ENCODE peak calls at places on chromosomes 12 and 14, in four cellular contexts. One of them, this sample, is unnamed. For H3K9me1, the result is how much of the 10 kb centered on the place peaks cover.

GRCh38 chr12:15544589-15544988 is 222.3 kb downstream of the PTPRO start:
- DNase-seq in keratinocyte: no peak
- DNase-seq in K562: no peak
- DNase-seq in IMR-90: no peak
- DNase-seq in this sample: no peak

GRCh38 chr12:12562016-12562483 is 613 bp downstream of the DUSP16 start:
- DNase-seq in keratinocyte: no peak
- DNase-seq in IMR-90: peak
- DNase-seq in K562: peak
- DNase-seq in this sample: peak

GRCh38 chr12:56838602-56839488 is 75.7 kb downstream of the HSD17B6 start:
- DNase-seq in IMR-90: no peak
- DNase-seq in K562: no peak
- DNase-seq in keratinocyte: no peak
- DNase-seq in this sample: no peak

GRCh38 chr14:74510955-74511354 is 17.4 kb downstream of the ISCA2 start:
- DNase-seq in IMR-90: peak
- DNase-seq in K562: no peak
- DNase-seq in keratinocyte: no peak
- DNase-seq in this sample: peak

GRCh38 chr14:53979747-53980642 is 23.4 kb upstream of the BMP4 start:
- DNase-seq in IMR-90: peak
- DNase-seq in keratinocyte: no peak
- DNase-seq in K562: no peak
- DNase-seq in this sample: no peak

GRCh38 chr12:28099862-28100261 is 90.4 kb upstream of the CCDC91 start:
- DNase-seq in K562: no peak
- DNase-seq in keratinocyte: no peak
- DNase-seq in IMR-90: no peak
- DNase-seq in this sample: no peak

GRCh38 chr12:15788266-15789214 is 648 bp downstream of the EPS8 start:
- DNase-seq in K562: peak
- DNase-seq in IMR-90: peak
- DNase-seq in keratinocyte: no peak
- DNase-seq in this sample: peak

GRCh38 chr14:50964683-50965390 is 20.6 kb upstream of the PYGL start:
- DNase-seq in keratinocyte: no peak
- DNase-seq in K562: no peak
- DNase-seq in IMR-90: peak
- DNase-seq in this sample: peak

GRCh38 chr12:96219700-96220206 is 25.6 kb downstream of the ELK3 start:
- DNase-seq in keratinocyte: peak
- DNase-seq in K562: no peak
- DNase-seq in IMR-90: peak
- DNase-seq in this sample: peak

GRCh38 chr12:89353188-89353822 is 1.0 kb upstream of the DUSP6 start:
- DNase-seq in IMR-90: peak
- DNase-seq in keratinocyte: no peak
- DNase-seq in K562: no peak
- DNase-seq in this sample: peak

GRCh38 chr12:13230500-13230899 is 34.0 kb downstream of the EMP1 start:
- DNase-seq in IMR-90: no peak
- DNase-seq in keratinocyte: no peak
- DNase-seq in K562: no peak
- DNase-seq in this sample: no peak

GRCh38 chr12:49260165-49260564 is 4.7 kb upstream of the TUBA1C start:
- DNase-seq in keratinocyte: no peak
- DNase-seq in IMR-90: peak
- DNase-seq in K562: no peak
- DNase-seq in this sample: peak

GRCh38 chr12:122855071-122855829 is 20.0 kb downstream of the HIP1R start:
- DNase-seq in K562: no peak
- DNase-seq in keratinocyte: no peak
- DNase-seq in IMR-90: no peak
- DNase-seq in this sample: no peak

GRCh38 chr12:6200266-6201198 is at the start of gene CD9:
- DNase-seq in K562: peak
- DNase-seq in IMR-90: no peak
- DNase-seq in keratinocyte: no peak
- DNase-seq in this sample: peak

GRCh38 chr12:81896771-81897170 is 137.6 kb upstream of the PPFIA2 start:
- DNase-seq in IMR-90: no peak
- DNase-seq in K562: no peak
- DNase-seq in keratinocyte: no peak
- DNase-seq in this sample: no peak

GRCh38 chr12:32270818-32271710 is 128.3 kb upstream of the FGD4 start:
- DNase-seq in keratinocyte: no peak
- DNase-seq in IMR-90: peak
- DNase-seq in K562: no peak
- DNase-seq in this sample: peak

GRCh38 chr12:62466018-62466595 is 519 bp upstream of the MON2 start:
- DNase-seq in keratinocyte: no peak
- DNase-seq in IMR-90: peak
- DNase-seq in K562: peak
- DNase-seq in this sample: no peak

GRCh38 chr14:105493921-105494605 is 3.0 kb downstream of the TEDC1 start:
- DNase-seq in K562: no peak
- DNase-seq in keratinocyte: no peak
- DNase-seq in IMR-90: no peak
- DNase-seq in this sample: no peak

GRCh38 chr12:56160160-56160763 is 2.1 kb downstream of the MYL6 start:
- DNase-seq in IMR-90: peak
- DNase-seq in K562: no peak
- DNase-seq in keratinocyte: no peak
- DNase-seq in this sample: peak

GRCh38 chr12:132282031-132282949 is 47.1 kb downstream of the GALNT9 start:
- DNase-seq in keratinocyte: no peak
- DNase-seq in IMR-90: no peak
- DNase-seq in K562: no peak
- DNase-seq in this sample: no peak

GRCh38 chr14:77181603-77182437 is at the start of gene TMEM63C:
- DNase-seq in K562: no peak
- DNase-seq in keratinocyte: no peak
- DNase-seq in IMR-90: no peak
- DNase-seq in this sample: no peak

GRCh38 chr12:15749937-15750336 is 39.3 kb downstream of the EPS8 start:
- DNase-seq in IMR-90: no peak
- DNase-seq in keratinocyte: no peak
- DNase-seq in K562: no peak
- DNase-seq in this sample: peak

GRCh38 chr14:99127651-99128167 is 144.3 kb downstream of the BCL11B start:
- DNase-seq in IMR-90: no peak
- DNase-seq in keratinocyte: no peak
- DNase-seq in K562: no peak
- DNase-seq in this sample: no peak

GRCh38 chr14:32469388-32470160 is 140.5 kb downstream of the AKAP6 start:
- DNase-seq in keratinocyte: no peak
- DNase-seq in K562: peak
- DNase-seq in IMR-90: peak
- DNase-seq in this sample: peak

GRCh38 chr12:104692335-104693218 is 235.8 kb downstream of the CHST11 start:
- DNase-seq in keratinocyte: no peak
- DNase-seq in K562: no peak
- DNase-seq in IMR-90: no peak
- DNase-seq in this sample: no peak

GRCh38 chr12:102023343-102023930 is 38.4 kb downstream of the WASHC3 start:
- DNase-seq in IMR-90: peak
- DNase-seq in K562: no peak
- DNase-seq in keratinocyte: no peak
- DNase-seq in this sample: no peak

GRCh38 chr12:1628671-1629337 is at the start of gene WNT5B:
- DNase-seq in keratinocyte: no peak
- DNase-seq in IMR-90: no peak
- DNase-seq in K562: no peak
- DNase-seq in this sample: no peak

GRCh38 chr12:1629338-1630080 is 478 bp downstream of the WNT5B start:
- DNase-seq in K562: no peak
- DNase-seq in keratinocyte: no peak
- DNase-seq in IMR-90: no peak
- DNase-seq in this sample: no peak

GRCh38 chr12:1630827-1631591 is 2.0 kb downstream of the WNT5B start:
- DNase-seq in IMR-90: peak
- DNase-seq in keratinocyte: no peak
- DNase-seq in K562: no peak
- DNase-seq in this sample: no peak

GRCh38 chr12:1632702-1633101 is 3.7 kb downstream of the WNT5B start:
- DNase-seq in IMR-90: no peak
- DNase-seq in K562: no peak
- DNase-seq in keratinocyte: no peak
- DNase-seq in this sample: no peak

GRCh38 chr12:1630081-1630826 is 1.2 kb downstream of the WNT5B start:
- DNase-seq in keratinocyte: no peak
- DNase-seq in K562: no peak
- DNase-seq in IMR-90: no peak
- DNase-seq in this sample: no peak
- H3K9ac ChIP-seq in keratinocyte: no peak
- H3K9ac ChIP-seq in K562: no peak
- H3K9ac ChIP-seq in IMR-90: no peak
- H3K9ac ChIP-seq in this sample: no peak

GRCh38 chr12:52229836-52230343 is 3.2 kb upstream of the KRT7 start:
- DNase-seq in keratinocyte: no peak
- DNase-seq in IMR-90: no peak
- DNase-seq in K562: no peak
- DNase-seq in this sample: no peak
- H3K9me1 ChIP-seq in keratinocyte: under half
- H3K9me1 ChIP-seq in IMR-90: under half
- H3K9me1 ChIP-seq in K562: under half
- H3K9me1 ChIP-seq in this sample: under half

DNA sequence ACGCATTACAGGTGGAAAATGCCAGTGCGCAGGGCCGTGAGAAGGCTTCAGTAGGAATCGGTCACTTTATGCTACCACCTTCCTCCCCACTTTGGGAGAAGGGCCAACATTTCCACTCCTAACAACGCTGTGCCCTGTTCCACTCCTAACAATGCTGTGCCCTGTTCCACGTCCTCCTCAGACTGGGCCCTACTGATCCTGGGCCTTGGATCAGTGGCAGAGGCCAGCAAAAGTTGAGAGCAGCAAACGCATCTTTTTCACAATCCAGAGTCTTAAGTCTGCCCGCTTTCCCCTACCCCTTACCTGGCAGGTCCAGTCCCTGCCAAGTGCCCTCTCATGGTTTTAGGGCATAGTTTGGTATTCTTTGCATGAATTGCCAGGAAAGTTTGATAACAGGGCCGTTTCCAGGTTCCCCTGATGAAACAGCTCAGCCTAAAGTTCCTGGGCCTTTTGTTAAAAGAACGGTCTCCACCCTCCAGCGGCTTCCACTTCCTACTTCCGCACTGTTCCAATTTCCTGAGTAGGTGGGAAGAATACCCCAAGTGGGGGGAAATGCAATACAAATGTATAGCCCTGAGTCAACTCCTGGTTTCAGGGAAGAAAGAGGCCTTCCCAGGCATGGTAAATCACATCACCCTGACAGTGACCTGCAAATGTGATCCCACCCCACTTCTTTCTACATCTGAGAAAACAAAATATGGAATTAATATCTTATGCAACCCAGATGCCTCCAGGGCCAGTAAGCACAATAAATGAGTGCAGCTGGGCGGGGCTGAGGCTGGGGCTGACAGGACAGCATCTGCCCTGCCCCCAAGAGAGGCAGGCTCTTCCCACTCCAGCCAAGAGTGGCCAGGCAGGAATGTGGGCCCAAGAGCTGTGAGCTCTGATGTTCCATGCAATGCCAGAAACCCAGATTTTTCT is 15.0 kb downstream of the KCTD10 start:
- DNase-seq in keratinocyte: peak
- DNase-seq in IMR-90: peak
- DNase-seq in K562: no peak
- DNase-seq in this sample: peak
- H3K9ac ChIP-seq in keratinocyte: peak
- H3K9ac ChIP-seq in IMR-90: peak
- H3K9ac ChIP-seq in K562: peak
- H3K9ac ChIP-seq in this sample: peak

GRCh38 chr12:65965358-65965757 is 141.1 kb downstream of the HMGA2 start:
- DNase-seq in IMR-90: peak
- DNase-seq in keratinocyte: no peak
- DNase-seq in K562: no peak
- DNase-seq in this sample: no peak
- H3K9me1 ChIP-seq in IMR-90: under half
- H3K9me1 ChIP-seq in keratinocyte: under half
- H3K9me1 ChIP-seq in K562: under half
- H3K9me1 ChIP-seq in this sample: under half

DNA sequence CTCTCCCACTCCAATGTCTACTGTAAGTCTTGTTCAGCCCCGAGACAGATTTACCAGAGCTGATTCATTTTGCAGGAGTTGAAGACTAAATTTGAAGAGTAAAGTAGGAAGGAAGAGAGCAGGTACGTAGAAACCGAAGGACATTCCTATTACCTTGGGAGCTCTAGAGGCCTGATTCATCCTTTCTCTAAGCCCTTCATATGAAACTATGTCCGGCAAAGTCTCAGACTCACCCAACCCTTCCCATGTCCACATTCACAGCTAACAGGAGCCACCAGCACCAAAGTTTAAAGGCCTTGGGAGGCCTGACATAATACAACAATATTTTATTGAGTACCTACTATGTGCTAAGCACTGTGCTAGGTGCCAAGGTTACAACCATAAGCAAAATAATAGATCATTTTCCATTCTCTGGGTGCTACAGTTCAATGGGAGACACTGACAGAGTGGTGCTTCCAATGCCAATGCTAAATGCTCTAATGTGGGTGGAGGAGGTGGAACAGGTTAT is 86.6 kb downstream of the PHLDA1 start:
- DNase-seq in IMR-90: no peak
- DNase-seq in K562: no peak
- DNase-seq in keratinocyte: no peak
- DNase-seq in this sample: no peak
- H3K9ac ChIP-seq in IMR-90: peak
- H3K9ac ChIP-seq in K562: no peak
- H3K9ac ChIP-seq in keratinocyte: peak
- H3K9ac ChIP-seq in this sample: no peak

GRCh38 chr12:69994593-69995222 is 169.7 kb downstream of the MYRFL start:
- DNase-seq in keratinocyte: no peak
- DNase-seq in K562: no peak
- DNase-seq in IMR-90: no peak
- DNase-seq in this sample: peak
- H3K9me1 ChIP-seq in keratinocyte: under half
- H3K9me1 ChIP-seq in K562: under half
- H3K9me1 ChIP-seq in IMR-90: under half
- H3K9me1 ChIP-seq in this sample: under half

DNA sequence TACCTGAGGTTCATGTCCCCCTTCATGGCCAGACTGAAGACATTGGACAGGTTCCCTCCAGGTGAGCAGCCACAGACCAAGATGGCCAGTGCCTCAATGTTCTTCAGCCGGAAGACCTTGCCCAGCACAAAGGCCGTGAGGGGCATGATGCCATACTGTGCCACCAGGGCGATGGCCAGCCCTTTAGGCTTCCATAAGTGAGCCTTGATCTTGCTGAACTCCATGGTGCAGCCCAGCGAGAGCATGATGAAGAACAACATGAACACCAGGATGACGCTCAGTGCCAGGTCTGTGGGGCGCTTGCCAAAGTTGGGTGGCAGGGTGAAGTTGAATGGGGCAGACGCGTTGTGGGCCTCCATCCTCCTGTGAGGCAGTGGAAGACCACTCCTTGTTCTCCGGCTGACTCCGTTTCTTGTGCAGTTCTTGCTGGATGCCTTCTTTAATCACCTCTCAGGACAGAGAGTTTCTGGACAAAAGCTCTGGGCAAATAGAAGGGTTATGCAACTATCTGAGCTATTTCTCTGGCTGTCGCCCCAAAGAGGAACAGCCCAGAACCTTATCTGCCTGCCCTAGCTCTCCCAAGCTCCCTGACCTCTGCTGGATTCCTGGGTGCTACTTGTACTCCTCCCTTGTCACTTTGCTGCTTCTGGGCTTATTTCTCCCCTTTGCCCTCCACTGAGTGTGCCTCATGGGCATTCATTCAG is at the start of gene SLC10A1:
- DNase-seq in keratinocyte: no peak
- DNase-seq in K562: no peak
- DNase-seq in IMR-90: no peak
- DNase-seq in this sample: no peak
- H3K9ac ChIP-seq in keratinocyte: no peak
- H3K9ac ChIP-seq in K562: no peak
- H3K9ac ChIP-seq in IMR-90: no peak
- H3K9ac ChIP-seq in this sample: no peak

This sample was measured in endothelial cell of umbilical vein.